ENCODE peak calls at places on chromosome X, in six cellular contexts. K is Calu3, L is fibroblast of mammary gland, N is glutamatergic neuron, X is fibroblast of lung, Q is A549. M is an unnamed sample.

GRCh38 chrX:125678258-125678657 is 358.6 kb downstream of the TEX13C start:
- DNase-seq in L (no peak), K (no peak), N (no peak), X (no peak), Q (no peak), M (no peak)

GRCh38 chrX:114841051-114841450 is 176.4 kb downstream of the IL13RA2 start:
- DNase-seq in X (peak; percentile 14), L (peak; percentile 18), Q (no peak), K (no peak), N (no peak), M (peak; percentile 59)

GRCh38 chrX:25072247-25072646 is 56.5 kb upstream of the ARX start:
- DNase-seq in L (no peak), Q (no peak), X (no peak), N (no peak), K (no peak), M (no peak)

GRCh38 chrX:153413731-153414130 is 2.5 kb downstream of the ZFP92 start:
- DNase-seq in X (no peak), N (no peak), Q (no peak), L (no peak), K (no peak), M (no peak)

GRCh38 chrX:72475338-72475737 is 97.3 kb downstream of the HDAC8 start:
- DNase-seq in K (no peak), N (no peak), L (no peak), Q (no peak), X (no peak), M (no peak)

GRCh38 chrX:107700317-107700774 is 72.0 kb downstream of the PRPS1 start:
- DNase-seq in L (peak; percentile 83), Q (no peak), N (no peak), X (peak; percentile 30), K (no peak), M (no peak)

GRCh38 chrX:12548746-12549145 is 242.5 kb upstream of the PRPS2 start:
- DNase-seq in K (peak; percentile 41), X (peak; percentile 12), N (no peak), Q (peak; percentile 19), L (peak; percentile 25), M (no peak)

GRCh38 chrX:13487731-13488505 is 81.5 kb upstream of the EGFL6 start:
- DNase-seq in Q (peak; percentile 82), X (peak; percentile 87), L (peak; percentile 94), N (no peak), K (peak; percentile 78), M (peak; percentile 87)

GRCh38 chrX:142089193-142089592 is 115.9 kb downstream of the MAGEC2 start:
- DNase-seq in K (no peak), N (no peak), X (peak; percentile 3), Q (peak; percentile 36), L (peak; percentile 8), M (peak; percentile 40)

GRCh38 chrX:80648023-80648422 is 161.7 kb downstream of the BRWD3 start:
- DNase-seq in K (no peak), L (peak; percentile 10), X (no peak), Q (peak; percentile 22), N (no peak), M (no peak)

GRCh38 chrX:69152398-69152797 is 12.9 kb downstream of the PJA1 start:
- DNase-seq in N (no peak), L (no peak), X (no peak), Q (peak; percentile 33), K (peak; percentile 63), M (peak; percentile 31)

GRCh38 chrX:13266641-13267420 is 53.0 kb downstream of the ATXN3L start:
- DNase-seq in Q (no peak), L (peak; percentile 78), N (peak; percentile 14), X (peak; percentile 68), K (no peak), M (no peak)

GRCh38 chrX:68940601-68941000 is 111.8 kb downstream of the EFNB1 start:
- DNase-seq in K (no peak), Q (no peak), L (peak; percentile 12), N (no peak), X (peak; percentile 34), M (no peak)

GRCh38 chrX:30521440-30522182 is 56.0 kb downstream of the TASL start:
- DNase-seq in N (no peak), Q (no peak), K (no peak), L (peak; percentile 48), X (peak; percentile 44), M (peak; percentile 79)

GRCh38 chrX:109345866-109346265 is 136.0 kb downstream of the GUCY2F start:
- DNase-seq in N (no peak), L (no peak), X (no peak), K (no peak), Q (no peak), M (no peak)

GRCh38 chrX:15146515-15146914 is 123.4 kb downstream of the ASB9 start:
- DNase-seq in L (peak; percentile 11), K (peak; percentile 9), X (no peak), N (peak; percentile 44), Q (peak; percentile 2), M (no peak)
- TF ChIP-seq CTCF in L (peak; percentile 41), K (peak; percentile 31), X (peak; percentile 37), N (peak; percentile 73), Q (peak; percentile 36), M (peak; percentile 78)

DNA sequence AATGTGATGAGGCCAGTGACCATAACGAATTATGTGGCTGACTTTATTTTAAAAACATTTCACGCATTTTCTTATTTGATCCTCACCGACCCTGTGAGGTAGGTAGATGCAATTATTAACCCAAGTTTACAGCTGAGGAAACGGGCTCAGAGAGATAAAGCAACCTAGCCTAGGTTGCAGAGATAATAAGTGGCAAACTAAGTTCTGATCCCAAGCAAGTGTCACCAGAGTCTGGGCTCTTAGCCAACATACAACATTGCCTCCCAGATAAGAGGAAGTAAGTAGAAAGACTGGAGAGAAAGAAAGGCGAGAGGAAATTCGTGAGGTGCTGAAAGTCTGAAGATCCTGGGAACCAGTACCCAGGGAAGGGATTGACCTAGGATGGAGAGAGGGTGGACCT is 77.4 kb upstream of the GPR50 start:
- DNase-seq in N (no peak), Q (no peak), L (no peak), X (no peak), K (no peak), M (no peak)
- TF ChIP-seq CTCF in N (no peak), Q (no peak), L (no peak), X (no peak), K (no peak), M (no peak)

GRCh38 chrX:23919706-23920320 is 12.0 kb downstream of the CXorf58 start:
- DNase-seq in N (no peak), X (peak; percentile 19), Q (no peak), K (peak; percentile 10), L (peak; percentile 33), M (no peak)
- TF ChIP-seq CTCF in N (no peak), X (peak; percentile 3), Q (no peak), K (no peak), L (peak; percentile 19), M (no peak)

GRCh38 chrX:48648299-48648698 is 35.3 kb upstream of the WAS start:
- DNase-seq in N (peak; percentile 64), K (peak; percentile 18), Q (peak; percentile 53), L (peak; percentile 63), X (peak; percentile 46), M (peak; percentile 44)
- TF ChIP-seq CTCF in N (no peak), K (no peak), Q (peak; percentile 48), L (peak; percentile 35), X (peak; percentile 32), M (peak; percentile 50)

GRCh38 chrX:131812847-131813825 is 210.0 kb upstream of the STK26 start:
- DNase-seq in K (no peak), Q (peak; percentile 74), L (peak; percentile 77), X (peak; percentile 62), N (no peak), M (no peak)

GRCh38 chrX:131821945-131822622 is 201.0 kb upstream of the STK26 start:
- DNase-seq in Q (peak; percentile 18), N (no peak), K (no peak), L (peak; percentile 80), X (peak; percentile 66), M (no peak)

GRCh38 chrX:131818297-131818936 is 204.7 kb upstream of the STK26 start:
- DNase-seq in N (no peak), L (no peak), K (no peak), X (no peak), Q (no peak), M (no peak)

GRCh38 chrX:131816551-131817136 is 206.5 kb upstream of the STK26 start:
- DNase-seq in Q (peak; percentile 58), K (no peak), X (peak; percentile 58), L (peak; percentile 75), N (no peak), M (peak; percentile 4)
- TF ChIP-seq CTCF in Q (peak; percentile 32), K (no peak), X (no peak), L (peak; percentile 26), N (no peak), M (peak; percentile 52)

M was measured in HFFc6.